ENCODE peak calls at places on chromosomes 11 and 22, in five cellular contexts. R is neural crest cell, V is LHCN-M2, I is T-helper 17 cell, B is HCEC 1CT. A is an unnamed sample.
A peak's percentile ranks its signal among the peaks of the same experiment; 100 is the strongest.

GRCh38 chr11:60763692-60764369 is 7.2 kb downstream of the MS4A15 start:
- DNase-seq in V (no peak), B (no peak), I (no peak), R (no peak), A (no peak)

GRCh38 chr11:71247551-71248250 is 4.7 kb downstream of the SHANK2 start:
- DNase-seq in R (no peak), I (no peak), V (no peak), B (no peak), A (no peak)

GRCh38 chr11:132184079-132184478 is 813.7 kb downstream of the NTM start:
- DNase-seq in B (no peak), V (no peak), I (no peak), R (no peak), A (no peak)

GRCh38 chr11:47899801-47900200 is 51.7 kb upstream of the NUP160 start:
- DNase-seq in B (no peak), V (no peak), I (no peak), R (no peak), A (no peak)

GRCh38 chr11:10998674-10999073 is 140.8 kb upstream of the ZBED5 start:
- DNase-seq in I (no peak), R (no peak), V (no peak), B (no peak), A (no peak)

GRCh38 chr11:126963603-126964353 is 36.8 kb downstream of the KIRREL3 start:
- DNase-seq in I (no peak), B (peak; percentile 11), V (peak; percentile 84), R (no peak), A (no peak)

GRCh38 chr11:71101046-71101445 is 151.3 kb downstream of the SHANK2 start:
- DNase-seq in R (no peak), B (no peak), I (no peak), V (no peak), A (peak; percentile 24)

GRCh38 chr11:12906501-12906900 is 102.6 kb upstream of the RASSF10 start:
- DNase-seq in I (no peak), V (peak; percentile 36), R (no peak), B (no peak), A (no peak)

GRCh38 chr22:37805878-37806277 is 1.9 kb upstream of the GCAT start:
- DNase-seq in I (no peak), B (no peak), V (no peak), R (no peak), A (no peak)

GRCh38 chr22:43356881-43357280 is 13.7 kb upstream of the SCUBE1 start:
- DNase-seq in B (no peak), R (no peak), I (no peak), V (no peak), A (no peak)

GRCh38 chr11:129643031-129643721 is 172.5 kb upstream of the TMEM45B start:
- DNase-seq in I (no peak), V (peak; percentile 79), B (peak; percentile 71), R (no peak), A (no peak)

GRCh38 chr11:134537296-134537695 is 125.3 kb upstream of the B3GAT1 start:
- DNase-seq in B (no peak), R (no peak), V (no peak), I (no peak), A (no peak)

GRCh38 chr11:83007909-83008580 is 63.7 kb downstream of the RAB30 start:
- DNase-seq in R (peak; percentile 22), V (no peak), B (no peak), I (no peak), A (peak; percentile 37)

GRCh38 chr11:102955624-102956023 is at the start of gene MMP13:
- DNase-seq in V (no peak), B (no peak), I (no peak), R (no peak), A (no peak)

GRCh38 chr11:46294365-46295309 is 17.2 kb downstream of the CREB3L1 start:
- DNase-seq in R (no peak), V (peak; percentile 94), I (no peak), B (peak; percentile 96), A (peak; percentile 75)

GRCh38 chr22:38950527-38951111 is 6.8 kb upstream of the APOBEC3A start:
- DNase-seq in R (no peak), V (no peak), I (no peak), B (no peak), A (peak; percentile 63)

GRCh38 chr11:12090061-12090572 is 20.3 kb upstream of the MICAL2 start:
- DNase-seq in V (peak; percentile 72), B (peak; percentile 84), R (no peak), I (no peak), A (no peak)

GRCh38 chr22:42450862-42451261 is 18.7 kb upstream of the NFAM1 start:
- DNase-seq in I (no peak), V (no peak), B (no peak), R (no peak), A (peak; percentile 10)

GRCh38 chr11:111326824-111327223 is 28.5 kb downstream of the POU2AF3 start:
- DNase-seq in V (no peak), I (no peak), R (no peak), B (no peak), A (no peak)

GRCh38 chr22:29299136-29299900 is 7.1 kb upstream of the GAS2L1 start:
- DNase-seq in I (no peak), V (no peak), R (no peak), B (no peak), A (no peak)

GRCh38 chr22:39967996-39968968 is 8.1 kb downstream of the TMA7B start:
- DNase-seq in V (no peak), I (no peak), B (no peak), R (no peak), A (no peak)

GRCh38 chr11:70173018-70173417 is 30.1 kb upstream of the FADD start:
- DNase-seq in B (no peak), I (no peak), R (no peak), V (no peak), A (no peak)